ENCODE peak calls at places on chromosomes 5 and 9, in ten cellular contexts. One of them, this sample, is unnamed.

GRCh38 chr9:81848472-81848871 is 79.8 kb upstream of the SPATA31D4 start:
- DNase-seq in lower leg skin: no peak
- DNase-seq in hepatocyte: peak
- DNase-seq in spleen: no peak
- DNase-seq in AG09309: no peak
- DNase-seq in cardiac fibroblast: peak
- DNase-seq in heart right ventricle: no peak
- DNase-seq in astrocyte of the spinal cord: peak
- DNase-seq in heart left ventricle: no peak
- DNase-seq in CD4-positive, alpha-beta memory T cell: no peak
- DNase-seq in this sample: no peak

GRCh38 chr5:115321309-115321708 is 24.9 kb upstream of the CCDC112 start:
- DNase-seq in lower leg skin: no peak
- DNase-seq in hepatocyte: no peak
- DNase-seq in spleen: no peak
- DNase-seq in AG09309: no peak
- DNase-seq in cardiac fibroblast: no peak
- DNase-seq in heart right ventricle: no peak
- DNase-seq in astrocyte of the spinal cord: no peak
- DNase-seq in heart left ventricle: no peak
- DNase-seq in CD4-positive, alpha-beta memory T cell: no peak
- DNase-seq in this sample: no peak

GRCh38 chr9:77063645-77064285 is 44.3 kb downstream of the FOXB2 start:
- DNase-seq in lower leg skin: no peak
- DNase-seq in hepatocyte: peak
- DNase-seq in spleen: no peak
- DNase-seq in AG09309: peak
- DNase-seq in cardiac fibroblast: peak
- DNase-seq in heart right ventricle: no peak
- DNase-seq in astrocyte of the spinal cord: peak
- DNase-seq in heart left ventricle: no peak
- DNase-seq in CD4-positive, alpha-beta memory T cell: no peak
- DNase-seq in this sample: no peak

GRCh38 chr9:114300846-114301797 is 21.8 kb upstream of the ORM1 start:
- DNase-seq in lower leg skin: peak
- DNase-seq in hepatocyte: no peak
- DNase-seq in spleen: peak
- DNase-seq in AG09309: no peak
- DNase-seq in cardiac fibroblast: no peak
- DNase-seq in heart right ventricle: no peak
- DNase-seq in astrocyte of the spinal cord: no peak
- DNase-seq in heart left ventricle: no peak
- DNase-seq in CD4-positive, alpha-beta memory T cell: no peak
- DNase-seq in this sample: no peak

GRCh38 chr9:111038336-111039202 is at the start of gene LPAR1:
- DNase-seq in lower leg skin: peak
- DNase-seq in hepatocyte: peak
- DNase-seq in spleen: peak
- DNase-seq in AG09309: no peak
- DNase-seq in cardiac fibroblast: peak
- DNase-seq in heart right ventricle: peak
- DNase-seq in astrocyte of the spinal cord: peak
- DNase-seq in heart left ventricle: peak
- DNase-seq in CD4-positive, alpha-beta memory T cell: no peak
- DNase-seq in this sample: no peak

GRCh38 chr5:43543434-43543833 is 13.4 kb downstream of the PAIP1 start:
- DNase-seq in lower leg skin: no peak
- DNase-seq in hepatocyte: no peak
- DNase-seq in spleen: no peak
- DNase-seq in AG09309: no peak
- DNase-seq in cardiac fibroblast: no peak
- DNase-seq in heart right ventricle: no peak
- DNase-seq in astrocyte of the spinal cord: no peak
- DNase-seq in heart left ventricle: no peak
- DNase-seq in CD4-positive, alpha-beta memory T cell: no peak
- DNase-seq in this sample: no peak

GRCh38 chr5:56543431-56544385 is 271.6 kb upstream of the MAP3K1 start:
- DNase-seq in lower leg skin: no peak
- DNase-seq in hepatocyte: no peak
- DNase-seq in spleen: no peak
- DNase-seq in AG09309: no peak
- DNase-seq in cardiac fibroblast: no peak
- DNase-seq in heart right ventricle: no peak
- DNase-seq in astrocyte of the spinal cord: peak
- DNase-seq in heart left ventricle: no peak
- DNase-seq in CD4-positive, alpha-beta memory T cell: no peak
- DNase-seq in this sample: no peak

GRCh38 chr9:80117031-80117430 is 545.3 kb downstream of the TLE4 start:
- DNase-seq in lower leg skin: no peak
- DNase-seq in hepatocyte: no peak
- DNase-seq in spleen: no peak
- DNase-seq in AG09309: no peak
- DNase-seq in cardiac fibroblast: no peak
- DNase-seq in heart right ventricle: no peak
- DNase-seq in astrocyte of the spinal cord: no peak
- DNase-seq in heart left ventricle: no peak
- DNase-seq in CD4-positive, alpha-beta memory T cell: no peak
- DNase-seq in this sample: no peak

GRCh38 chr9:136466155-136466541 is 16.7 kb downstream of the SEC16A start:
- DNase-seq in lower leg skin: no peak
- DNase-seq in hepatocyte: no peak
- DNase-seq in spleen: no peak
- DNase-seq in AG09309: no peak
- DNase-seq in cardiac fibroblast: no peak
- DNase-seq in heart right ventricle: no peak
- DNase-seq in astrocyte of the spinal cord: no peak
- DNase-seq in heart left ventricle: no peak
- DNase-seq in CD4-positive, alpha-beta memory T cell: no peak
- DNase-seq in this sample: no peak

GRCh38 chr9:113558632-113559502 is 95.3 kb downstream of the RGS3 start:
- DNase-seq in lower leg skin: peak
- DNase-seq in hepatocyte: peak
- DNase-seq in spleen: peak
- DNase-seq in AG09309: no peak
- DNase-seq in cardiac fibroblast: peak
- DNase-seq in heart right ventricle: peak
- DNase-seq in astrocyte of the spinal cord: peak
- DNase-seq in heart left ventricle: peak
- DNase-seq in CD4-positive, alpha-beta memory T cell: no peak
- DNase-seq in this sample: no peak

GRCh38 chr5:15550502-15551115 is 50.6 kb downstream of the FBXL7 start:
- DNase-seq in lower leg skin: no peak
- DNase-seq in hepatocyte: no peak
- DNase-seq in spleen: no peak
- DNase-seq in AG09309: no peak
- DNase-seq in cardiac fibroblast: peak
- DNase-seq in heart right ventricle: no peak
- DNase-seq in astrocyte of the spinal cord: no peak
- DNase-seq in heart left ventricle: no peak
- DNase-seq in CD4-positive, alpha-beta memory T cell: no peak
- DNase-seq in this sample: no peak

GRCh38 chr9:107039546-107039945 is 176.6 kb downstream of the ZNF462 start:
- DNase-seq in lower leg skin: no peak
- DNase-seq in hepatocyte: no peak
- DNase-seq in spleen: no peak
- DNase-seq in AG09309: no peak
- DNase-seq in cardiac fibroblast: peak
- DNase-seq in heart right ventricle: no peak
- DNase-seq in astrocyte of the spinal cord: peak
- DNase-seq in heart left ventricle: no peak
- DNase-seq in CD4-positive, alpha-beta memory T cell: no peak
- DNase-seq in this sample: no peak

DNA sequence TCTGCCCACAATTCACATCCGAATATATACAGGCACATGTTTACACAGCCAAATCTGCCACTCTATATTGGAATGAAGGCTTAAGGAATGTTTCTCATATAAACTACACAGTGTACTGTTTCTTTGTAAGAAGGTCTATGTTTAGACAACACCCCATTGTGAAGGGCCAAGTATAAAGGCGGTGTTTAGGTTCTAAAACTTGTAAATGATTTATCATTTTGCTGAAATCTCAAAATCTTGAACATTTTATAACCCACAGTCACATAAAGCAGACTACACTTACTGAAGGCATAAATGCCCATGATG is 94.0 kb downstream of the ZNF608 start:
- DNase-seq in lower leg skin: no peak
- DNase-seq in hepatocyte: no peak
- DNase-seq in spleen: no peak
- DNase-seq in AG09309: no peak
- DNase-seq in cardiac fibroblast: no peak
- DNase-seq in heart right ventricle: no peak
- DNase-seq in astrocyte of the spinal cord: peak
- DNase-seq in heart left ventricle: no peak
- DNase-seq in CD4-positive, alpha-beta memory T cell: no peak
- DNase-seq in this sample: no peak
- H3K4me3 ChIP-seq in lower leg skin: no peak
- H3K4me3 ChIP-seq in hepatocyte: no peak
- H3K4me3 ChIP-seq in spleen: no peak
- H3K4me3 ChIP-seq in AG09309: no peak
- H3K4me3 ChIP-seq in cardiac fibroblast: no peak
- H3K4me3 ChIP-seq in heart right ventricle: no peak
- H3K4me3 ChIP-seq in astrocyte of the spinal cord: no peak
- H3K4me3 ChIP-seq in heart left ventricle: no peak
- H3K4me3 ChIP-seq in CD4-positive, alpha-beta memory T cell: no peak
- H3K4me3 ChIP-seq in this sample: no peak

DNA sequence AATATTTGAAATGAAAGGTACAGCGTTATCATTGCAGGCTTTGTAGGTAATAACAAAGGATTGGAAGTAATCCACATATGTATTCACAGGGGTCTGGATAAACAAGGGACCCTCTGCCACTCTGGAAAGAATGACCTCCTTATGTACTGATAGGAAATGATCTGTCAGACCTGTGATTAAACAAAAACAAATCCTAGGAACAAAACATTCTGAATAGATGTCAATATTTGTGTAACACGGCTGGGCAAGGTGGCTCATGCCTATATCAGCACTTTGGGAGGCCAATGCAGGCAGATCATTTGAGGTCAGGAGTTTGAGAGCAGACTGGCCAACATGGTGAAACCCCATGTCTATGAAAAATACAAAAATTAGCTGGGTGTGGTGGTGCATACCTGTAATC is 42.3 kb downstream of the NSUN2 start:
- DNase-seq in lower leg skin: no peak
- DNase-seq in hepatocyte: no peak
- DNase-seq in spleen: no peak
- DNase-seq in AG09309: no peak
- DNase-seq in cardiac fibroblast: no peak
- DNase-seq in heart right ventricle: no peak
- DNase-seq in astrocyte of the spinal cord: no peak
- DNase-seq in heart left ventricle: no peak
- DNase-seq in CD4-positive, alpha-beta memory T cell: no peak
- DNase-seq in this sample: no peak
- H3K4me3 ChIP-seq in lower leg skin: no peak
- H3K4me3 ChIP-seq in hepatocyte: no peak
- H3K4me3 ChIP-seq in spleen: no peak
- H3K4me3 ChIP-seq in AG09309: no peak
- H3K4me3 ChIP-seq in cardiac fibroblast: no peak
- H3K4me3 ChIP-seq in heart right ventricle: no peak
- H3K4me3 ChIP-seq in astrocyte of the spinal cord: no peak
- H3K4me3 ChIP-seq in heart left ventricle: no peak
- H3K4me3 ChIP-seq in CD4-positive, alpha-beta memory T cell: no peak
- H3K4me3 ChIP-seq in this sample: no peak

GRCh38 chr9:121499177-121499426 is 542 bp downstream of the GGTA1 start:
- DNase-seq in lower leg skin: no peak
- DNase-seq in hepatocyte: no peak
- DNase-seq in spleen: no peak
- DNase-seq in AG09309: no peak
- DNase-seq in cardiac fibroblast: no peak
- DNase-seq in heart right ventricle: no peak
- DNase-seq in astrocyte of the spinal cord: no peak
- DNase-seq in heart left ventricle: no peak
- DNase-seq in CD4-positive, alpha-beta memory T cell: no peak
- DNase-seq in this sample: no peak

GRCh38 chr9:121500165-121500478 is 478 bp upstream of the GGTA1 start:
- DNase-seq in lower leg skin: no peak
- DNase-seq in hepatocyte: no peak
- DNase-seq in spleen: no peak
- DNase-seq in AG09309: no peak
- DNase-seq in cardiac fibroblast: no peak
- DNase-seq in heart right ventricle: no peak
- DNase-seq in astrocyte of the spinal cord: no peak
- DNase-seq in heart left ventricle: no peak
- DNase-seq in CD4-positive, alpha-beta memory T cell: no peak
- DNase-seq in this sample: no peak

GRCh38 chr9:121499427-121500164 is at the start of gene GGTA1:
- DNase-seq in lower leg skin: peak
- DNase-seq in hepatocyte: peak
- DNase-seq in spleen: peak
- DNase-seq in AG09309: no peak
- DNase-seq in cardiac fibroblast: peak
- DNase-seq in heart right ventricle: peak
- DNase-seq in astrocyte of the spinal cord: peak
- DNase-seq in heart left ventricle: peak
- DNase-seq in CD4-positive, alpha-beta memory T cell: no peak
- DNase-seq in this sample: no peak

GRCh38 chr9:121498487-121499176 is 1.0 kb downstream of the GGTA1 start:
- DNase-seq in lower leg skin: peak
- DNase-seq in hepatocyte: peak
- DNase-seq in spleen: peak
- DNase-seq in AG09309: no peak
- DNase-seq in cardiac fibroblast: peak
- DNase-seq in heart right ventricle: peak
- DNase-seq in astrocyte of the spinal cord: peak
- DNase-seq in heart left ventricle: peak
- DNase-seq in CD4-positive, alpha-beta memory T cell: no peak
- DNase-seq in this sample: no peak

GRCh38 chr9:121498150-121498486 is 1.5 kb downstream of the GGTA1 start:
- DNase-seq in lower leg skin: peak
- DNase-seq in hepatocyte: peak
- DNase-seq in spleen: no peak
- DNase-seq in AG09309: peak
- DNase-seq in cardiac fibroblast: peak
- DNase-seq in heart right ventricle: no peak
- DNase-seq in astrocyte of the spinal cord: peak
- DNase-seq in heart left ventricle: peak
- DNase-seq in CD4-positive, alpha-beta memory T cell: peak
- DNase-seq in this sample: peak
- H3K4me3 ChIP-seq in lower leg skin: peak
- H3K4me3 ChIP-seq in hepatocyte: no peak
- H3K4me3 ChIP-seq in spleen: peak
- H3K4me3 ChIP-seq in AG09309: no peak
- H3K4me3 ChIP-seq in cardiac fibroblast: no peak
- H3K4me3 ChIP-seq in heart right ventricle: peak
- H3K4me3 ChIP-seq in astrocyte of the spinal cord: no peak
- H3K4me3 ChIP-seq in heart left ventricle: peak
- H3K4me3 ChIP-seq in CD4-positive, alpha-beta memory T cell: peak
- H3K4me3 ChIP-seq in this sample: no peak

DNA sequence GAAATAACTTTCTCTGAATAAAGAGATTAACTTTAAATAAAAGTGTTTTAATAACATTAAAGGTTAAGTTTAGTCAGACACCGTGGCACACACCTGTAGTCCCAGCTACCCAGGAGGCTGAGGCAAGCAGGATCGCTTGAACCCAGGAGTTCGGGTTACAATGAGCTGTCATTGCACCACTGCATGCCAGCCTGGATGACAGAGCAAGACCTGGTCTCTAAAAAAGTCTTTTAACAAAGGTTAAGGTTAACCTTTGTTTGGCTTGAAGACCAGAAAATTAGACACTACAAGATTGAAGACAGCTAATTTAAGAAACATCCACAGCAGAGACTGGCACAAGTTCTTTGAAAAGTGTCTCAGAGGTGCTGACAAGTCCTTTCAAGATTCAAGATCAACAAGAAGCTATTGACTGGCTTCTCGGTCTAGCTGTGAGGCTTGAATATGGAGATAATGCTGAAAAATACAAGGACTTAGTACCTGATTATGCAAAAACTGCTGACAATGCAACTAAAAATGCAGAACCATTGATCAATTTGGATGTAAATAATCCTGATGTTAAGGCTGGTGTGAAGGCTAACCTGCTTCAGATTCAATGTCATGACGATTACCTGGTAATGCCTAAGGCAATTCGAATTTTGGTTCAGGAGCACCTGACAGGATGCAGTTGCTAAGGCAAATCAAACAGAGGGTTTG is 48.8 kb downstream of the FAM81B start:
- DNase-seq in lower leg skin: no peak
- DNase-seq in hepatocyte: no peak
- DNase-seq in spleen: no peak
- DNase-seq in AG09309: no peak
- DNase-seq in cardiac fibroblast: no peak
- DNase-seq in heart right ventricle: no peak
- DNase-seq in astrocyte of the spinal cord: no peak
- DNase-seq in heart left ventricle: no peak
- DNase-seq in CD4-positive, alpha-beta memory T cell: no peak
- DNase-seq in this sample: no peak
- H3K4me3 ChIP-seq in lower leg skin: no peak
- H3K4me3 ChIP-seq in hepatocyte: no peak
- H3K4me3 ChIP-seq in spleen: no peak
- H3K4me3 ChIP-seq in AG09309: no peak
- H3K4me3 ChIP-seq in cardiac fibroblast: no peak
- H3K4me3 ChIP-seq in heart right ventricle: no peak
- H3K4me3 ChIP-seq in astrocyte of the spinal cord: no peak
- H3K4me3 ChIP-seq in heart left ventricle: no peak
- H3K4me3 ChIP-seq in CD4-positive, alpha-beta memory T cell: no peak
- H3K4me3 ChIP-seq in this sample: no peak